ENCODE peak calls at places on chromosomes 1 and 21, in eight cellular contexts. W, R, B, O, X, Z, Y and P are unnamed samples.

GRCh38 chr1:169601096-169601881 is 15.0 kb upstream of the F5 start:
- DNase-seq in W (peak; percentile 25), R (no peak), B (peak; percentile 21), O (peak; percentile 30), X (no peak), Z (peak; percentile 3), Y (no peak), P (no peak)

GRCh38 chr1:66575739-66576138 is 41.8 kb downstream of the SGIP1 start:
- DNase-seq in W (no peak), R (no peak), B (no peak), O (no peak), X (no peak), Z (peak; percentile 43), Y (no peak), P (no peak)

GRCh38 chr21:43355196-43355924 is 71.6 kb downstream of the SIK1 start:
- DNase-seq in W (no peak), R (no peak), B (no peak), O (no peak), X (no peak), Z (no peak), Y (no peak), P (no peak)

GRCh38 chr1:32881291-32881690 is 5.0 kb upstream of the HPCA start:
- DNase-seq in W (no peak), R (no peak), B (no peak), O (no peak), X (no peak), Z (no peak), Y (no peak), P (no peak)

GRCh38 chr21:26469789-26470188 is 103.3 kb downstream of the CYYR1 start:
- DNase-seq in W (no peak), R (no peak), B (no peak), O (no peak), X (no peak), Z (no peak), Y (no peak), P (no peak)

GRCh38 chr1:36390411-36390810 is 4.7 kb upstream of the STK40 start:
- DNase-seq in W (no peak), R (no peak), B (no peak), O (no peak), X (no peak), Z (no peak), Y (no peak), P (no peak)

GRCh38 chr1:19689856-19690255 is 25.2 kb downstream of the HTR6 start:
- DNase-seq in W (peak; percentile 20), R (no peak), B (no peak), O (no peak), X (no peak), Z (no peak), Y (no peak), P (no peak)

GRCh38 chr1:111989531-111990025 is at the start of gene KCND3:
- DNase-seq in W (no peak), R (peak; percentile 25), B (peak; percentile 65), O (peak; percentile 27), X (no peak), Z (no peak), Y (no peak), P (peak; percentile 12)

GRCh38 chr1:33332357-33332789 is 11.5 kb upstream of the A3GALT2 start:
- DNase-seq in W (no peak), R (no peak), B (no peak), O (no peak), X (no peak), Z (no peak), Y (no peak), P (no peak)

GRCh38 chr1:92754000-92754787 is 30.7 kb downstream of the EVI5 start:
- DNase-seq in W (no peak), R (no peak), B (no peak), O (no peak), X (no peak), Z (no peak), Y (no peak), P (no peak)

GRCh38 chr1:38452246-38452645 is 405.7 kb upstream of the POU3F1 start:
- DNase-seq in W (no peak), R (no peak), B (no peak), O (no peak), X (no peak), Z (no peak), Y (no peak), P (no peak)

GRCh38 chr1:189775343-189775742 is 702.3 kb downstream of the BRINP3 start:
- DNase-seq in W (peak; percentile 1), R (no peak), B (no peak), O (no peak), X (no peak), Z (no peak), Y (no peak), P (no peak)

GRCh38 chr1:168674252-168674651 is 54.8 kb downstream of the DPT start:
- DNase-seq in W (no peak), R (no peak), B (no peak), O (no peak), X (no peak), Z (no peak), Y (no peak), P (no peak)

GRCh38 chr1:31183927-31184554 is 55.6 kb downstream of the NKAIN1 start:
- DNase-seq in W (peak; percentile 65), R (no peak), B (peak; percentile 71), O (peak; percentile 49), X (no peak), Z (peak; percentile 53), Y (no peak), P (peak; percentile 29)

GRCh38 chr1:34872133-34872503 is 12.6 kb upstream of the SMIM12 start:
- DNase-seq in W (no peak), R (no peak), B (no peak), O (no peak), X (no peak), Z (no peak), Y (no peak), P (no peak)

GRCh38 chr1:44531785-44532566 is 126.9 kb downstream of the RNF220 start:
- DNase-seq in W (peak; percentile 66), R (no peak), B (peak; percentile 44), O (no peak), X (no peak), Z (no peak), Y (peak; percentile 38), P (no peak)

GRCh38 chr1:201019321-201019977 is 4.1 kb downstream of the KIF21B start:
- DNase-seq in W (peak; percentile 96), R (no peak), B (peak; percentile 93), O (no peak), X (peak; percentile 59), Z (no peak), Y (no peak), P (peak; percentile 87)

GRCh38 chr1:2088434-2088833 is 38.2 kb downstream of the PRKCZ start:
- DNase-seq in W (no peak), R (no peak), B (no peak), O (no peak), X (no peak), Z (no peak), Y (no peak), P (no peak)

GRCh38 chr1:162822391-162823200 is 32.1 kb downstream of the HSD17B7 start:
- DNase-seq in W (no peak), R (peak; percentile 24), B (no peak), O (peak; percentile 81), X (no peak), Z (peak; percentile 33), Y (no peak), P (no peak)

GRCh38 chr1:18936814-18937481 is 19.5 kb downstream of the IFFO2 start:
- DNase-seq in W (no peak), R (no peak), B (no peak), O (no peak), X (no peak), Z (no peak), Y (no peak), P (no peak)

GRCh38 chr1:86487131-86487804 is 18.5 kb downstream of the CLCA1 start:
- DNase-seq in W (peak; percentile 11), R (no peak), B (no peak), O (no peak), X (no peak), Z (no peak), Y (peak; percentile 87), P (no peak)

GRCh38 chr1:79496129-79496528 is 489.6 kb upstream of the ADGRL4 start:
- DNase-seq in W (no peak), R (no peak), B (no peak), O (no peak), X (no peak), Z (peak; percentile 71), Y (no peak), P (no peak)

GRCh38 chr1:219582310-219582709 is 30.6 kb downstream of the ZC3H11B start:
- DNase-seq in W (peak; percentile 38), R (no peak), B (no peak), O (no peak), X (no peak), Z (no peak), Y (no peak), P (no peak)

GRCh38 chr1:143680304-143680703 is 291.5 kb downstream of the FAM72C start:
- DNase-seq in W (no peak), R (no peak), B (no peak), O (no peak), X (no peak), Z (no peak), Y (no peak), P (no peak)

GRCh38 chr1:5142389-5142788 is 488.0 kb downstream of the AJAP1 start:
- DNase-seq in W (no peak), R (no peak), B (no peak), O (no peak), X (no peak), Z (no peak), Y (no peak), P (no peak)

GRCh38 chr1:203581841-203582240 is 44.8 kb upstream of the ATP2B4 start:
- DNase-seq in W (no peak), R (no peak), B (no peak), O (no peak), X (no peak), Z (no peak), Y (no peak), P (no peak)

GRCh38 chr21:32597205-32597604 is 11.9 kb upstream of the TCP10L start:
- DNase-seq in W (no peak), R (no peak), B (no peak), O (no peak), X (no peak), Z (no peak), Y (peak; percentile 66), P (no peak)

GRCh38 chr1:183739640-183740385 is 65.1 kb upstream of the RGL1 start:
- DNase-seq in W (no peak), R (no peak), B (no peak), O (no peak), X (no peak), Z (no peak), Y (no peak), P (no peak)

GRCh38 chr1:111747282-111747734 is 8.1 kb upstream of the INKA2 start:
- DNase-seq in W (peak; percentile 87), R (no peak), B (peak; percentile 77), O (peak; percentile 21), X (no peak), Z (peak; percentile 75), Y (peak; percentile 66), P (peak; percentile 66)

GRCh38 chr1:197787056-197787455 is 11.8 kb upstream of the DENND1B start:
- DNase-seq in W (no peak), R (no peak), B (no peak), O (no peak), X (no peak), Z (no peak), Y (peak; percentile 61), P (no peak)

GRCh38 chr1:24540906-24541710 is 14.8 kb upstream of the NCMAP start:
- DNase-seq in W (peak; percentile 59), R (no peak), B (no peak), O (no peak), X (no peak), Z (no peak), Y (no peak), P (no peak)

GRCh38 chr21:34807881-34808568 is 139.2 kb downstream of the CLIC6 start:
- DNase-seq in W (peak; percentile 81), R (no peak), B (no peak), O (no peak), X (no peak), Z (no peak), Y (peak; percentile 71), P (peak; percentile 50)

GRCh38 chr1:76867342-76868130 is at the start of gene ST6GALNAC5:
- DNase-seq in W (no peak), R (peak; percentile 43), B (peak; percentile 14), O (no peak), X (no peak), Z (peak; percentile 81), Y (peak; percentile 27), P (no peak)

GRCh38 chr1:160981584-160982411 is 27.2 kb upstream of the ITLN2 start:
- DNase-seq in W (no peak), R (no peak), B (no peak), O (no peak), X (no peak), Z (no peak), Y (no peak), P (no peak)